ENCODE peak calls at places on chromosomes 5 and 9, in eight cellular contexts. One of them, this sample, is unnamed.

GRCh38 chr5:93748875-93749397 is 7.5 kb upstream of the POU5F2 start:
- DNase-seq in HTR-8/SVneo: no peak
- DNase-seq in cardiac fibroblast: no peak
- DNase-seq in H9: no peak
- DNase-seq in stimulated activated CD4-positive, alpha-beta T cell treated with anti-CD3 and anti-CD28 coated beads, Interleukin-1b, Interleukin-23, amount 100 ng/mL, for 4 hours: no peak
- DNase-seq in SK-N-DZ: no peak
- DNase-seq in body of pancreas: no peak
- DNase-seq in Daoy: no peak
- DNase-seq in this sample: no peak

GRCh38 chr5:78706825-78707224 is 58.3 kb upstream of the LHFPL2 start:
- DNase-seq in HTR-8/SVneo: no peak
- DNase-seq in cardiac fibroblast: peak
- DNase-seq in H9: no peak
- DNase-seq in stimulated activated CD4-positive, alpha-beta T cell treated with anti-CD3 and anti-CD28 coated beads, Interleukin-1b, Interleukin-23, amount 100 ng/mL, for 4 hours: no peak
- DNase-seq in SK-N-DZ: no peak
- DNase-seq in body of pancreas: no peak
- DNase-seq in Daoy: no peak
- DNase-seq in this sample: peak

GRCh38 chr5:114237766-114238165 is 124.1 kb upstream of the KCNN2 start:
- DNase-seq in HTR-8/SVneo: peak
- DNase-seq in cardiac fibroblast: peak
- DNase-seq in H9: no peak
- DNase-seq in stimulated activated CD4-positive, alpha-beta T cell treated with anti-CD3 and anti-CD28 coated beads, Interleukin-1b, Interleukin-23, amount 100 ng/mL, for 4 hours: no peak
- DNase-seq in SK-N-DZ: no peak
- DNase-seq in body of pancreas: no peak
- DNase-seq in Daoy: peak
- DNase-seq in this sample: peak

GRCh38 chr9:98549401-98549800 is 159.3 kb downstream of the GABBR2 start:
- DNase-seq in HTR-8/SVneo: no peak
- DNase-seq in cardiac fibroblast: no peak
- DNase-seq in H9: no peak
- DNase-seq in stimulated activated CD4-positive, alpha-beta T cell treated with anti-CD3 and anti-CD28 coated beads, Interleukin-1b, Interleukin-23, amount 100 ng/mL, for 4 hours: no peak
- DNase-seq in SK-N-DZ: no peak
- DNase-seq in body of pancreas: no peak
- DNase-seq in Daoy: no peak
- DNase-seq in this sample: no peak

GRCh38 chr5:150567031-150567680 is 59.2 kb downstream of the NDST1 start:
- DNase-seq in HTR-8/SVneo: no peak
- DNase-seq in cardiac fibroblast: peak
- DNase-seq in H9: no peak
- DNase-seq in stimulated activated CD4-positive, alpha-beta T cell treated with anti-CD3 and anti-CD28 coated beads, Interleukin-1b, Interleukin-23, amount 100 ng/mL, for 4 hours: no peak
- DNase-seq in SK-N-DZ: no peak
- DNase-seq in body of pancreas: no peak
- DNase-seq in Daoy: peak
- DNase-seq in this sample: no peak

GRCh38 chr5:134879456-134879855 is 5.3 kb downstream of the TXNDC15 start:
- DNase-seq in HTR-8/SVneo: no peak
- DNase-seq in cardiac fibroblast: no peak
- DNase-seq in H9: no peak
- DNase-seq in stimulated activated CD4-positive, alpha-beta T cell treated with anti-CD3 and anti-CD28 coated beads, Interleukin-1b, Interleukin-23, amount 100 ng/mL, for 4 hours: no peak
- DNase-seq in SK-N-DZ: no peak
- DNase-seq in body of pancreas: no peak
- DNase-seq in Daoy: no peak
- DNase-seq in this sample: no peak

GRCh38 chr9:100281069-100281468 is 71.7 kb downstream of the TEX10 start:
- DNase-seq in HTR-8/SVneo: no peak
- DNase-seq in cardiac fibroblast: peak
- DNase-seq in H9: no peak
- DNase-seq in stimulated activated CD4-positive, alpha-beta T cell treated with anti-CD3 and anti-CD28 coated beads, Interleukin-1b, Interleukin-23, amount 100 ng/mL, for 4 hours: no peak
- DNase-seq in SK-N-DZ: no peak
- DNase-seq in body of pancreas: no peak
- DNase-seq in Daoy: no peak
- DNase-seq in this sample: no peak

GRCh38 chr9:98796364-98797101 is at the start of gene ANKS6:
- DNase-seq in HTR-8/SVneo: peak
- DNase-seq in cardiac fibroblast: peak
- DNase-seq in H9: peak
- DNase-seq in stimulated activated CD4-positive, alpha-beta T cell treated with anti-CD3 and anti-CD28 coated beads, Interleukin-1b, Interleukin-23, amount 100 ng/mL, for 4 hours: peak
- DNase-seq in SK-N-DZ: peak
- DNase-seq in body of pancreas: peak
- DNase-seq in Daoy: peak
- DNase-seq in this sample: peak

GRCh38 chr5:6175172-6175855 is 203.0 kb downstream of the MED10 start:
- DNase-seq in HTR-8/SVneo: no peak
- DNase-seq in cardiac fibroblast: no peak
- DNase-seq in H9: no peak
- DNase-seq in stimulated activated CD4-positive, alpha-beta T cell treated with anti-CD3 and anti-CD28 coated beads, Interleukin-1b, Interleukin-23, amount 100 ng/mL, for 4 hours: no peak
- DNase-seq in SK-N-DZ: no peak
- DNase-seq in body of pancreas: no peak
- DNase-seq in Daoy: no peak
- DNase-seq in this sample: no peak

GRCh38 chr5:1212881-1213280 is 11.5 kb downstream of the SLC6A19 start:
- DNase-seq in HTR-8/SVneo: no peak
- DNase-seq in cardiac fibroblast: no peak
- DNase-seq in H9: no peak
- DNase-seq in stimulated activated CD4-positive, alpha-beta T cell treated with anti-CD3 and anti-CD28 coated beads, Interleukin-1b, Interleukin-23, amount 100 ng/mL, for 4 hours: no peak
- DNase-seq in SK-N-DZ: no peak
- DNase-seq in body of pancreas: peak
- DNase-seq in Daoy: no peak
- DNase-seq in this sample: no peak

GRCh38 chr9:5643005-5643624 is 14.2 kb downstream of the RIC1 start:
- DNase-seq in HTR-8/SVneo: no peak
- DNase-seq in cardiac fibroblast: no peak
- DNase-seq in H9: no peak
- DNase-seq in stimulated activated CD4-positive, alpha-beta T cell treated with anti-CD3 and anti-CD28 coated beads, Interleukin-1b, Interleukin-23, amount 100 ng/mL, for 4 hours: no peak
- DNase-seq in SK-N-DZ: no peak
- DNase-seq in body of pancreas: no peak
- DNase-seq in Daoy: no peak
- DNase-seq in this sample: no peak

GRCh38 chr9:124183772-124184171 is 74.0 kb upstream of the NEK6 start:
- DNase-seq in HTR-8/SVneo: no peak
- DNase-seq in cardiac fibroblast: no peak
- DNase-seq in H9: no peak
- DNase-seq in stimulated activated CD4-positive, alpha-beta T cell treated with anti-CD3 and anti-CD28 coated beads, Interleukin-1b, Interleukin-23, amount 100 ng/mL, for 4 hours: no peak
- DNase-seq in SK-N-DZ: no peak
- DNase-seq in body of pancreas: no peak
- DNase-seq in Daoy: no peak
- DNase-seq in this sample: no peak

GRCh38 chr9:130327070-130327780 is 61.7 kb downstream of the HMCN2 start:
- DNase-seq in HTR-8/SVneo: no peak
- DNase-seq in cardiac fibroblast: no peak
- DNase-seq in H9: peak
- DNase-seq in stimulated activated CD4-positive, alpha-beta T cell treated with anti-CD3 and anti-CD28 coated beads, Interleukin-1b, Interleukin-23, amount 100 ng/mL, for 4 hours: no peak
- DNase-seq in SK-N-DZ: peak
- DNase-seq in body of pancreas: no peak
- DNase-seq in Daoy: peak
- DNase-seq in this sample: no peak

GRCh38 chr9:133149130-133150015 is 14.3 kb downstream of the GBGT1 start:
- DNase-seq in HTR-8/SVneo: peak
- DNase-seq in cardiac fibroblast: peak
- DNase-seq in H9: peak
- DNase-seq in stimulated activated CD4-positive, alpha-beta T cell treated with anti-CD3 and anti-CD28 coated beads, Interleukin-1b, Interleukin-23, amount 100 ng/mL, for 4 hours: peak
- DNase-seq in SK-N-DZ: peak
- DNase-seq in body of pancreas: peak
- DNase-seq in Daoy: peak
- DNase-seq in this sample: peak

GRCh38 chr9:128719919-128720605 is 3.9 kb downstream of the ZDHHC12 start:
- DNase-seq in HTR-8/SVneo: no peak
- DNase-seq in cardiac fibroblast: no peak
- DNase-seq in H9: no peak
- DNase-seq in stimulated activated CD4-positive, alpha-beta T cell treated with anti-CD3 and anti-CD28 coated beads, Interleukin-1b, Interleukin-23, amount 100 ng/mL, for 4 hours: no peak
- DNase-seq in SK-N-DZ: no peak
- DNase-seq in body of pancreas: no peak
- DNase-seq in Daoy: no peak
- DNase-seq in this sample: no peak

GRCh38 chr9:89483592-89484474 is 14.1 kb downstream of the SEMA4D start:
- DNase-seq in HTR-8/SVneo: no peak
- DNase-seq in cardiac fibroblast: no peak
- DNase-seq in H9: peak
- DNase-seq in stimulated activated CD4-positive, alpha-beta T cell treated with anti-CD3 and anti-CD28 coated beads, Interleukin-1b, Interleukin-23, amount 100 ng/mL, for 4 hours: no peak
- DNase-seq in SK-N-DZ: no peak
- DNase-seq in body of pancreas: no peak
- DNase-seq in Daoy: no peak
- DNase-seq in this sample: no peak

GRCh38 chr9:35599763-35600604 is 5.1 kb upstream of the TESK1 start:
- DNase-seq in HTR-8/SVneo: no peak
- DNase-seq in cardiac fibroblast: peak
- DNase-seq in H9: peak
- DNase-seq in stimulated activated CD4-positive, alpha-beta T cell treated with anti-CD3 and anti-CD28 coated beads, Interleukin-1b, Interleukin-23, amount 100 ng/mL, for 4 hours: no peak
- DNase-seq in SK-N-DZ: no peak
- DNase-seq in body of pancreas: no peak
- DNase-seq in Daoy: no peak
- DNase-seq in this sample: peak

GRCh38 chr5:150213530-150213929 is 23.7 kb downstream of the SLC6A7 start:
- DNase-seq in HTR-8/SVneo: no peak
- DNase-seq in cardiac fibroblast: peak
- DNase-seq in H9: no peak
- DNase-seq in stimulated activated CD4-positive, alpha-beta T cell treated with anti-CD3 and anti-CD28 coated beads, Interleukin-1b, Interleukin-23, amount 100 ng/mL, for 4 hours: no peak
- DNase-seq in SK-N-DZ: no peak
- DNase-seq in body of pancreas: no peak
- DNase-seq in Daoy: peak
- DNase-seq in this sample: no peak

GRCh38 chr5:109030360-109031143 is 282.9 kb downstream of the FER start:
- DNase-seq in HTR-8/SVneo: no peak
- DNase-seq in cardiac fibroblast: no peak
- DNase-seq in H9: no peak
- DNase-seq in stimulated activated CD4-positive, alpha-beta T cell treated with anti-CD3 and anti-CD28 coated beads, Interleukin-1b, Interleukin-23, amount 100 ng/mL, for 4 hours: no peak
- DNase-seq in SK-N-DZ: no peak
- DNase-seq in body of pancreas: no peak
- DNase-seq in Daoy: no peak
- DNase-seq in this sample: no peak

GRCh38 chr5:138803935-138804334 is 50.7 kb downstream of the CTNNA1 start:
- DNase-seq in HTR-8/SVneo: no peak
- DNase-seq in cardiac fibroblast: no peak
- DNase-seq in H9: no peak
- DNase-seq in stimulated activated CD4-positive, alpha-beta T cell treated with anti-CD3 and anti-CD28 coated beads, Interleukin-1b, Interleukin-23, amount 100 ng/mL, for 4 hours: no peak
- DNase-seq in SK-N-DZ: no peak
- DNase-seq in body of pancreas: no peak
- DNase-seq in Daoy: no peak
- DNase-seq in this sample: no peak

GRCh38 chr9:4048441-4048840 is 251.4 kb downstream of the GLIS3 start:
- DNase-seq in HTR-8/SVneo: peak
- DNase-seq in cardiac fibroblast: peak
- DNase-seq in H9: no peak
- DNase-seq in stimulated activated CD4-positive, alpha-beta T cell treated with anti-CD3 and anti-CD28 coated beads, Interleukin-1b, Interleukin-23, amount 100 ng/mL, for 4 hours: no peak
- DNase-seq in SK-N-DZ: no peak
- DNase-seq in body of pancreas: no peak
- DNase-seq in Daoy: peak
- DNase-seq in this sample: peak

GRCh38 chr9:38066907-38067610 is 2.0 kb downstream of the SHB start:
- DNase-seq in HTR-8/SVneo: no peak
- DNase-seq in cardiac fibroblast: peak
- DNase-seq in H9: no peak
- DNase-seq in stimulated activated CD4-positive, alpha-beta T cell treated with anti-CD3 and anti-CD28 coated beads, Interleukin-1b, Interleukin-23, amount 100 ng/mL, for 4 hours: no peak
- DNase-seq in SK-N-DZ: no peak
- DNase-seq in body of pancreas: peak
- DNase-seq in Daoy: peak
- DNase-seq in this sample: peak

GRCh38 chr9:110452227-110452801 is 114.7 kb upstream of the TXNDC8 start:
- DNase-seq in HTR-8/SVneo: no peak
- DNase-seq in cardiac fibroblast: peak
- DNase-seq in H9: no peak
- DNase-seq in stimulated activated CD4-positive, alpha-beta T cell treated with anti-CD3 and anti-CD28 coated beads, Interleukin-1b, Interleukin-23, amount 100 ng/mL, for 4 hours: no peak
- DNase-seq in SK-N-DZ: no peak
- DNase-seq in body of pancreas: no peak
- DNase-seq in Daoy: no peak
- DNase-seq in this sample: peak

GRCh38 chr5:76292923-76293322 is 110.2 kb upstream of the IQGAP2 start:
- DNase-seq in HTR-8/SVneo: no peak
- DNase-seq in cardiac fibroblast: no peak
- DNase-seq in H9: no peak
- DNase-seq in stimulated activated CD4-positive, alpha-beta T cell treated with anti-CD3 and anti-CD28 coated beads, Interleukin-1b, Interleukin-23, amount 100 ng/mL, for 4 hours: no peak
- DNase-seq in SK-N-DZ: no peak
- DNase-seq in body of pancreas: no peak
- DNase-seq in Daoy: no peak
- DNase-seq in this sample: no peak

GRCh38 chr5:178326054-178326715 is 93.6 kb upstream of the PHYKPL start:
- DNase-seq in HTR-8/SVneo: no peak
- DNase-seq in cardiac fibroblast: no peak
- DNase-seq in H9: no peak
- DNase-seq in stimulated activated CD4-positive, alpha-beta T cell treated with anti-CD3 and anti-CD28 coated beads, Interleukin-1b, Interleukin-23, amount 100 ng/mL, for 4 hours: no peak
- DNase-seq in SK-N-DZ: no peak
- DNase-seq in body of pancreas: no peak
- DNase-seq in Daoy: no peak
- DNase-seq in this sample: no peak

GRCh38 chr9:87107072-87107471 is 159.8 kb upstream of the GAS1 start:
- DNase-seq in HTR-8/SVneo: no peak
- DNase-seq in cardiac fibroblast: no peak
- DNase-seq in H9: peak
- DNase-seq in stimulated activated CD4-positive, alpha-beta T cell treated with anti-CD3 and anti-CD28 coated beads, Interleukin-1b, Interleukin-23, amount 100 ng/mL, for 4 hours: no peak
- DNase-seq in SK-N-DZ: no peak
- DNase-seq in body of pancreas: no peak
- DNase-seq in Daoy: peak
- DNase-seq in this sample: no peak

GRCh38 chr9:4327504-4328191 is 27.8 kb upstream of the GLIS3 start:
- DNase-seq in HTR-8/SVneo: no peak
- DNase-seq in cardiac fibroblast: peak
- DNase-seq in H9: no peak
- DNase-seq in stimulated activated CD4-positive, alpha-beta T cell treated with anti-CD3 and anti-CD28 coated beads, Interleukin-1b, Interleukin-23, amount 100 ng/mL, for 4 hours: no peak
- DNase-seq in SK-N-DZ: no peak
- DNase-seq in body of pancreas: no peak
- DNase-seq in Daoy: peak
- DNase-seq in this sample: no peak

GRCh38 chr9:14061921-14062320 is 252.0 kb downstream of the NFIB start:
- DNase-seq in HTR-8/SVneo: no peak
- DNase-seq in cardiac fibroblast: no peak
- DNase-seq in H9: no peak
- DNase-seq in stimulated activated CD4-positive, alpha-beta T cell treated with anti-CD3 and anti-CD28 coated beads, Interleukin-1b, Interleukin-23, amount 100 ng/mL, for 4 hours: no peak
- DNase-seq in SK-N-DZ: no peak
- DNase-seq in body of pancreas: no peak
- DNase-seq in Daoy: no peak
- DNase-seq in this sample: no peak

GRCh38 chr5:97670447-97670846 is 487.4 kb upstream of the RIOK2 start:
- DNase-seq in HTR-8/SVneo: no peak
- DNase-seq in cardiac fibroblast: peak
- DNase-seq in H9: no peak
- DNase-seq in stimulated activated CD4-positive, alpha-beta T cell treated with anti-CD3 and anti-CD28 coated beads, Interleukin-1b, Interleukin-23, amount 100 ng/mL, for 4 hours: no peak
- DNase-seq in SK-N-DZ: no peak
- DNase-seq in body of pancreas: no peak
- DNase-seq in Daoy: no peak
- DNase-seq in this sample: no peak

GRCh38 chr5:77337716-77338115 is 127.2 kb downstream of the PDE8B start:
- DNase-seq in HTR-8/SVneo: no peak
- DNase-seq in cardiac fibroblast: no peak
- DNase-seq in H9: no peak
- DNase-seq in stimulated activated CD4-positive, alpha-beta T cell treated with anti-CD3 and anti-CD28 coated beads, Interleukin-1b, Interleukin-23, amount 100 ng/mL, for 4 hours: no peak
- DNase-seq in SK-N-DZ: peak
- DNase-seq in body of pancreas: no peak
- DNase-seq in Daoy: no peak
- DNase-seq in this sample: no peak

GRCh38 chr5:166509085-166509484 is 1782.4 kb upstream of the WWC1 start:
- DNase-seq in HTR-8/SVneo: no peak
- DNase-seq in cardiac fibroblast: peak
- DNase-seq in H9: no peak
- DNase-seq in stimulated activated CD4-positive, alpha-beta T cell treated with anti-CD3 and anti-CD28 coated beads, Interleukin-1b, Interleukin-23, amount 100 ng/mL, for 4 hours: no peak
- DNase-seq in SK-N-DZ: no peak
- DNase-seq in body of pancreas: no peak
- DNase-seq in Daoy: peak
- DNase-seq in this sample: peak